ENCODE peak calls at places on chromosomes 6 and 20, in six cellular contexts. D, H, U, Q, Y and K are unnamed samples.

GRCh38 chr20:6746901-6747609 is 20.4 kb upstream of the BMP2 start:
- DNase-seq in D (no peak), H (peak), U (no peak), Q (no peak), Y (no peak), K (peak)

GRCh38 chr20:50602432-50603088 is 88.8 kb downstream of the RIPOR3 start:
- DNase-seq in D (no peak), H (no peak), U (no peak), Q (no peak), Y (no peak), K (no peak)

GRCh38 chr20:41072099-41072798 is 43.6 kb downstream of the TOP1 start:
- DNase-seq in D (peak), H (peak), U (no peak), Q (no peak), Y (no peak), K (peak)

GRCh38 chr6:92767101-92767500 is 652.3 kb downstream of the EPHA7 start:
- DNase-seq in D (no peak), H (peak), U (no peak), Q (no peak), Y (no peak), K (peak)

GRCh38 chr20:19991826-19992225 is 25.3 kb upstream of the NAA20 start:
- DNase-seq in D (no peak), H (peak), U (no peak), Q (no peak), Y (no peak), K (no peak)

GRCh38 chr6:63897952-63898351 is 262.4 kb downstream of the PHF3 start:
- DNase-seq in D (no peak), H (no peak), U (no peak), Q (no peak), Y (no peak), K (no peak)

GRCh38 chr6:55705381-55705780 is 126.4 kb upstream of the HMGCLL1 start:
- DNase-seq in D (no peak), H (no peak), U (no peak), Q (no peak), Y (no peak), K (no peak)

GRCh38 chr20:22567944-22568871 is 16.2 kb downstream of the FOXA2 start:
- DNase-seq in D (no peak), H (no peak), U (no peak), Q (no peak), Y (no peak), K (no peak)

GRCh38 chr6:116666869-116667268 is 1.7 kb downstream of the ZUP1 start:
- DNase-seq in D (no peak), H (no peak), U (no peak), Q (no peak), Y (no peak), K (no peak)

GRCh38 chr6:21479140-21479539 is 114.4 kb upstream of the SOX4 start:
- DNase-seq in D (no peak), H (peak), U (peak), Q (peak), Y (peak), K (peak)

GRCh38 chr6:79713701-79714322 is 82.7 kb downstream of the SH3BGRL2 start:
- DNase-seq in D (peak), H (peak), U (peak), Q (peak), Y (no peak), K (peak)

GRCh38 chr20:45354423-45355208 is 6.4 kb upstream of the SDC4 start:
- DNase-seq in D (peak), H (no peak), U (no peak), Q (no peak), Y (no peak), K (no peak)

GRCh38 chr6:4936681-4937041 is 67.2 kb downstream of the RPP40 start:
- DNase-seq in D (peak), H (peak), U (no peak), Q (no peak), Y (no peak), K (peak)

GRCh38 chr6:24493945-24494725 is 634 bp upstream of the ALDH5A1 start:
- DNase-seq in D (no peak), H (no peak), U (no peak), Q (no peak), Y (no peak), K (no peak)

GRCh38 chr6:31740397-31741223 is 805 bp downstream of the MSH5 start:
- DNase-seq in D (no peak), H (no peak), U (no peak), Q (no peak), Y (no peak), K (no peak)

GRCh38 chr20:19970256-19970765 is 46.9 kb upstream of the NAA20 start:
- DNase-seq in D (no peak), H (no peak), U (no peak), Q (no peak), Y (no peak), K (no peak)

GRCh38 chr6:24799541-24799915 is 811 bp upstream of the ARMH2 start:
- DNase-seq in D (no peak), H (peak), U (no peak), Q (no peak), Y (no peak), K (no peak)